ENCODE peak calls at places on chromosomes 2 and 18, in seven cellular contexts. B is pancreas; Z is activated CD8-positive, alpha-beta T cell treated with anti-CD3 and anti-CD28 coated beads for 36 hours; C is IMR-90; I is uterus; S is OCI-LY7; V is RWPE1. J is an unnamed sample.

GRCh38 chr2:104538082-104538481 is 315.8 kb upstream of the POU3F3 start:
- DNase-seq in V (no peak), I (no peak), Z (no peak), B (peak), S (no peak), C (no peak), J (no peak)

GRCh38 chr2:1436369-1436768 is 23.1 kb downstream of the TPO start:
- DNase-seq in B (no peak), Z (no peak), V (no peak), I (no peak), C (no peak), S (no peak), J (no peak)

GRCh38 chr2:99636432-99637034 is 146.7 kb upstream of the REV1 start:
- DNase-seq in Z (no peak), C (no peak), S (peak), B (peak), I (peak), V (no peak), J (no peak)

GRCh38 chr2:180983468-180984388 is 3.3 kb downstream of the UBE2E3 start:
- DNase-seq in C (peak), Z (peak), S (peak), I (no peak), V (peak), B (peak), J (peak)

GRCh38 chr2:105417789-105418475 is 19.1 kb upstream of the FHL2 start:
- DNase-seq in I (no peak), S (no peak), V (no peak), C (peak), B (no peak), Z (no peak), J (no peak)

GRCh38 chr2:150477347-150477746 is 10.1 kb downstream of the RND3 start:
- DNase-seq in I (no peak), S (no peak), V (no peak), B (no peak), Z (no peak), C (peak), J (no peak)

GRCh38 chr2:217835931-217836881 is 166.6 kb downstream of the TNS1 start:
- DNase-seq in C (peak), S (no peak), I (peak), Z (no peak), B (no peak), V (no peak), J (no peak)

GRCh38 chr18:77711096-77711495 is 461.4 kb downstream of the GALR1 start:
- DNase-seq in I (no peak), B (no peak), C (no peak), S (peak), V (peak), Z (no peak), J (no peak)

GRCh38 chr2:14137643-14138042 is 494.9 kb upstream of the LRATD1 start:
- DNase-seq in C (no peak), V (no peak), I (no peak), Z (no peak), B (no peak), S (no peak), J (no peak)

GRCh38 chr2:152950125-152950524 is 231.7 kb downstream of the ARL6IP6 start:
- DNase-seq in I (no peak), V (peak), Z (peak), C (no peak), S (no peak), B (no peak), J (no peak)

GRCh38 chr2:80151248-80151647 is 153.3 kb downstream of the LRRTM1 start:
- DNase-seq in B (no peak), I (no peak), S (no peak), C (no peak), V (no peak), Z (no peak), J (no peak)

GRCh38 chr2:80149991-80150390 is 154.6 kb downstream of the LRRTM1 start:
- DNase-seq in I (no peak), Z (no peak), S (no peak), B (no peak), V (no peak), C (no peak), J (no peak)

GRCh38 chr2:80151651-80152050 is 152.9 kb downstream of the LRRTM1 start:
- DNase-seq in Z (no peak), V (no peak), S (no peak), I (no peak), C (no peak), B (no peak), J (no peak)

GRCh38 chr2:80147690-80148089 is 156.9 kb downstream of the LRRTM1 start:
- DNase-seq in B (no peak), V (no peak), I (no peak), C (no peak), S (no peak), Z (no peak), J (no peak)

GRCh38 chr2:80148906-80149305 is 155.6 kb downstream of the LRRTM1 start:
- DNase-seq in Z (no peak), I (no peak), S (no peak), B (no peak), V (no peak), C (no peak), J (no peak)
- TF ChIP-seq CTCF in Z (no peak), I (no peak), S (no peak), B (no peak), V (no peak), C (no peak), J (no peak)

DNA sequence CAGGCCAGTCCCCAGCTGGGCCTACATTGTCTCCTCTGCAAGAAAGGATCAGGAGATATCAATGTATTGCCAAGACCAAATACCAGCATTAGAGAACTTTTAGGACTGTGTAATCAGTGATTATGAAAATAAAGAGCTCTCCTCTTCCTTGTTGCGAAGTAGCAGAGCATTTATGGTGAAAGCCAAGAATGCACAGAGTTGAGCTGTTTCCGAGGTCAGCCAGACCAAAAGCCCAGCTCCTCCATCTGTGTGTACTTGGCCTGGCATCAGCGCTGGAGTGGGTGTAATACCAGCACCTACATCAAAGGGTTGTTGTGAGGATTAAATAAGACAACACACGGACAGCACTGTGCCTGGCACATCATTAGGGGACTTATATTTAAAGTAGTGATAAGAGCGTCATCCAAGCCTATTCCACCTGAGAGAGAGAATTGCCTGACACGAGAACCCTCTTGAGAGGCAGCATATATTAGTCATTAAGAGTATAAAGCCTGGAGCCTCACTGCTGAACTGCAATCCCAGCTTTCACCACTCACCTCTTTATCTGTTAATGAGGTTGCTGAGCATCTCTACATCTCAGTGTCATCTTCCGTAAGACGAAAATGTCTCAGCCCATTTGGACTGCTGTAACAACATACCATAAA is 7.4 kb upstream of the SLC16A14 start:
- DNase-seq in Z (no peak), B (no peak), V (no peak), S (no peak), C (no peak), I (no peak), J (no peak)
- TF ChIP-seq CTCF in Z (no peak), B (no peak), V (no peak), S (no peak), C (no peak), I (no peak), J (no peak)

DNA sequence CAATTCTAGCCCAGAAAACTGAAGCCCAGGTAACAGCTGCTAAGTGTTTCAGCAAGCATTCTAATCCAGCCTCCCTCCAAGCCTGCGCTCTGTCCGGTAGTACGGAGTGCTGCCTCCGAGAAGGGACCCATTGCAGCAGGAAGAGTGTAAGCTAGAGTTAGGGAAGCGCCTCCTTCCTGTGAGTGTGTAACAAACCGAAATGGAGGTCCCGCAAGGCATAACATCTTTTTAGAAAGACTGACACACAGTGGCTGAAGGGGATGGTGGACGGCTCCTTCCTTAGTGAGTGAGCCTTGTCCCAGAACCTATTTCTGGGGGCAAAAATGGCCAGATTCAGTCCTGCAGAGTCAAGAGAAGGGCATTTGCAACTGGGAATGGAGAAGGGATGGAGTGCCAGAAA is 12.2 kb downstream of the PKDCC start:
- DNase-seq in B (no peak), C (no peak), Z (no peak), S (no peak), V (no peak), I (no peak), J (peak)
- TF ChIP-seq CTCF in B (no peak), C (no peak), Z (no peak), S (no peak), V (no peak), I (no peak), J (peak)

DNA sequence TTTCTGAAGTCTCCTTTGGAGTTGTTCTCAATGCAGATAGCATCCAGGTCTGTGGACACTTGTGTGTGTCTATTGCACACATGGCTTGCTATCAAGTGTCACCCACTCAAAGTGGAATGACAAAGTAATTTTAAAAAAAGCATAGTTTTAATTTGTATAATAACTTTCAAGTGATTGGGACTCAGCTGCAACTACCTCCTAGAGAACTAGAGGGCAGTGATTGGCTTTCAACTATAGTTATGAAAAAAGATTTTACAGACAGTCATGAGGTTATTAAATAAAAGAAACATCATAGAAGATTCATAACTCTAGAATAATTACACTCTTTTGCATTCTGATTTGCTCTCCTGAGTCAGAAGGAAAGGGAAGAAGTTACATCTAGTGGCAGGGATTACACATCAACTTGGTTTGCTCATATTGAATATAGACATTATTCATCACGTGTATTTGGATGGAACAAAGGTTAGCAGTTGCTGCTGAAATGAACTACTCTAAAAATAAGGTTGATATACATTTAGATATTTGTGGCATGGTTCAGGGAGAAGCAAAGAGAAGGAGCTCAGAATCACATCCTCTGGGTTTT is 4.7 kb downstream of the GPR39 start:
- DNase-seq in I (no peak), V (no peak), Z (no peak), S (no peak), C (peak), B (no peak), J (no peak)
- TF ChIP-seq CTCF in I (no peak), V (no peak), Z (no peak), S (peak), C (peak), B (no peak), J (no peak)

GRCh38 chr18:57437782-57438668 is 2.9 kb downstream of the ONECUT2 start:
- DNase-seq in S (no peak), V (peak), I (no peak), B (peak), C (peak), Z (peak), J (peak)
- TF ChIP-seq CTCF in S (peak), V (peak), I (no peak), B (peak), C (peak), Z (peak), J (peak)

DNA sequence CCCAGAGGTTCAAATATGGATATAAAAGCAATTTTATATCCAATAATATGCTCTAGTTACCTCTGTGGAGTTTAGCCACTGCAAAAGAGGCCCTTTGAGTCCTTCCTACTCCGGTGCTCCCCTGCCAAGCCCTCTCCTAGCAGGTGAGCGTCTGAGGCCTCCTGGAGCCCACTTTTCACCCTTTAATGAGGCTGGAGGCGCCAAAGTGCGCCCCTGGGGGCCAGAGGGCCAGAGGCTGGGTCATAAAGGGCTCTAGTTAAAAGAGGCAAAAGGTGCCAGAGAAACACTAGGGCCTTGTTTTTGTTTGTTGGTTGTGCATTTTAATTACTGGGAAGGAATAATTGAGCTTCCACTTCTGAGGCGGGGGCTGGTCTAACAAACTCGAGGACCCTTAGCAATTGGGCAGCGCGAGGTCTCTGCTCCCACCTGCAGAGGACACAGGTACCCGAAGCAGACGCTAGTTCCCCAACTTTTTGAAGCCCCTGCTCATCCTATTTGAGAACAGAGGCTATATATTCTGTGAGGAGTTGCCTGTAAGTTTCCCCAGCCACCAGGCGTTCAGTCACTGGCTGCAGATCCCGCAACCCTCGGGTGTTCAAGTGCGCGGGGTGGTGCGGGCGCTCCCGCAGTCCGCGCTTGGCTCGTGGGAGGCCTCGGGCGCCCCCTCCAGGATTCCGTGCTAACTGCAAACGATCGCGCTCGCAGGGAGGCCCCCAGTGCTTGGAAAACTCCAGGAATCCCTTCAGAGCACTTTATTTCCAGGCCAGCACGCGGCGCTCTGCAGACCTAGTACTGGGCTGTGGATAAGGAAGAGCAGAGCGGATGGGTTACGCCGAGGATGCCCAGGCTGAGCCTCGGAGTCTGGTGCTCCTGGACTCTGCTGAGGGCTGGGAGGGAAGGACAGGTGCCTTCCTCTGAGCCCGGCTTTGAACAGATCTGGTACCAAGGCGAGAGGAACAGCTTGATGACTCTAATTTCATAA is 14.1 kb downstream of the MSGN1 start:
- DNase-seq in C (peak), V (peak), Z (peak), B (peak), S (peak), I (peak), J (peak)
- TF ChIP-seq CTCF in C (peak), V (peak), Z (peak), B (peak), S (peak), I (peak), J (peak)